ENCODE peak calls at places on chromosomes 3 and 15, in five cellular contexts. S is right cardiac atrium, X is NCI-H1436, T is HT1080, Z is LoVo. I is an unnamed sample.

GRCh38 chr15:74238984-74239645 is 3.0 kb downstream of the CCDC33 start:
- DNase-seq in Z (no peak), T (no peak), X (no peak), S (peak; percentile 37), I (no peak)

GRCh38 chr3:13798401-13798800 is 81.5 kb downstream of the WNT7A start:
- DNase-seq in Z (no peak), T (no peak), S (no peak), X (no peak), I (no peak)

GRCh38 chr15:80455668-80456442 is 51.7 kb downstream of the ARNT2 start:
- DNase-seq in X (peak; percentile 42), T (peak; percentile 75), S (no peak), Z (peak; percentile 80), I (peak; percentile 77)

GRCh38 chr3:13364602-13365271 is 55.4 kb downstream of the NUP210 start:
- DNase-seq in Z (no peak), X (no peak), T (no peak), S (no peak), I (no peak)

GRCh38 chr3:169227911-169228310 is 435.6 kb downstream of the MECOM start:
- DNase-seq in T (peak; percentile 52), Z (no peak), S (no peak), X (no peak), I (no peak)

GRCh38 chr3:42265059-42265991 is 660 bp downstream of the CCK start:
- DNase-seq in X (no peak), Z (no peak), T (no peak), S (no peak), I (no peak)

GRCh38 chr3:188646592-188646991 is 492.6 kb downstream of the LPP start:
- DNase-seq in T (peak; percentile 20), Z (no peak), S (no peak), X (peak; percentile 7), I (peak; percentile 7)

GRCh38 chr15:37208475-37209363 is 108.4 kb upstream of the MEIS2 start:
- DNase-seq in X (no peak), T (no peak), Z (no peak), S (no peak), I (no peak)

GRCh38 chr15:66481107-66481856 is 16.3 kb downstream of the SNAPC5 start:
- DNase-seq in T (peak; percentile 24), X (no peak), S (no peak), Z (no peak), I (no peak)

GRCh38 chr3:33425456-33425855 is 14.7 kb downstream of the UBP1 start:
- DNase-seq in Z (no peak), T (no peak), S (no peak), X (no peak), I (no peak)

GRCh38 chr15:29135266-29135665 is 134.4 kb downstream of the NSMCE3 start:
- DNase-seq in S (no peak), T (no peak), X (no peak), Z (no peak), I (no peak)

GRCh38 chr3:178505832-178506231 is 30.4 kb upstream of the KCNMB2 start:
- DNase-seq in Z (no peak), T (no peak), X (no peak), S (no peak), I (no peak)

GRCh38 chr3:159726231-159726964 is 262.2 kb upstream of the IL12A start:
- DNase-seq in X (no peak), Z (peak; percentile 69), S (no peak), T (peak; percentile 86), I (no peak)

GRCh38 chr3:69320867-69321266 is 65.0 kb downstream of the FRMD4B start:
- DNase-seq in T (no peak), Z (no peak), S (peak; percentile 65), X (no peak), I (no peak)

GRCh38 chr3:42601898-42602581 is 1.6 kb downstream of the NKTR start:
- DNase-seq in X (no peak), Z (no peak), S (no peak), T (no peak), I (peak; percentile 28)

GRCh38 chr3:98966862-98967554 is 65.5 kb upstream of the DCBLD2 start:
- DNase-seq in T (peak; percentile 95), X (no peak), S (no peak), Z (peak; percentile 20), I (no peak)

GRCh38 chr3:46368569-46368968 is 2.2 kb upstream of the CCR5 start:
- DNase-seq in Z (no peak), T (peak; percentile 42), S (peak; percentile 79), X (no peak), I (peak; percentile 11)

GRCh38 chr3:38454884-38455638 is 1.4 kb downstream of the ACVR2B start:
- DNase-seq in X (peak; percentile 22), Z (peak; percentile 82), S (peak; percentile 91), T (peak; percentile 37), I (peak; percentile 65)

GRCh38 chr3:37974121-37974927 is 16.3 kb upstream of the VILL start:
- DNase-seq in S (peak; percentile 83), X (no peak), T (peak; percentile 64), Z (peak; percentile 28), I (peak; percentile 71)

GRCh38 chr3:11568503-11569155 is 75.1 kb downstream of the VGLL4 start:
- DNase-seq in S (peak; percentile 85), X (no peak), Z (no peak), T (peak; percentile 98), I (peak; percentile 39)

GRCh38 chr3:159322322-159322939 is 520.6 kb downstream of the MFSD1 start:
- DNase-seq in X (no peak), T (peak; percentile 55), Z (no peak), S (peak; percentile 69), I (peak; percentile 31)